ENCODE peak calls at places on chromosomes 3 and 15, in four cellular contexts. S, E, P and V are unnamed samples.
A peak's percentile ranks its signal among the peaks of the same experiment; 100 is the strongest.

GRCh38 chr3:105006164-105006563 is 360.5 kb upstream of the ALCAM start:
- DNase-seq in S (no peak), E (no peak), P (no peak), V (no peak)

GRCh38 chr3:171165499-171165921 is 139.0 kb upstream of the SLC2A2 start:
- DNase-seq in S (no peak), E (no peak), P (no peak), V (no peak)

GRCh38 chr3:102466001-102466400 is 31.2 kb downstream of the ZPLD1 start:
- DNase-seq in S (no peak), E (peak; percentile 28), P (no peak), V (no peak)

GRCh38 chr3:170585008-170585936 is 603 bp downstream of the SLC7A14 start:
- DNase-seq in S (no peak), E (peak; percentile 35), P (peak; percentile 11), V (no peak)

GRCh38 chr3:42711491-42712343 is 9.1 kb upstream of the HHATL start:
- DNase-seq in S (peak; percentile 12), E (peak; percentile 30), P (no peak), V (peak; percentile 6)

GRCh38 chr3:16927485-16927884 is 42.7 kb downstream of the PLCL2 start:
- DNase-seq in S (no peak), E (no peak), P (no peak), V (no peak)

GRCh38 chr3:27311400-27311799 is 57.8 kb downstream of the NEK10 start:
- DNase-seq in S (no peak), E (peak; percentile 98), P (peak; percentile 96), V (peak; percentile 97)

GRCh38 chr3:69433016-69433937 is 47.4 kb upstream of the FRMD4B start:
- DNase-seq in S (peak; percentile 29), E (no peak), P (peak; percentile 24), V (no peak)

GRCh38 chr3:155131104-155131503 is 51.0 kb downstream of the MME start:
- DNase-seq in S (no peak), E (peak; percentile 27), P (peak; percentile 92), V (peak; percentile 38)

GRCh38 chr15:80259942-80260510 is 8.0 kb upstream of the CTXND1 start:
- DNase-seq in S (no peak), E (no peak), P (no peak), V (no peak)

GRCh38 chr3:180181387-180181786 is 144.7 kb upstream of the PEX5L start:
- DNase-seq in S (no peak), E (peak; percentile 3), P (no peak), V (no peak)

GRCh38 chr3:122019493-122019892 is 2.6 kb downstream of the ILDR1 start:
- DNase-seq in S (no peak), E (no peak), P (no peak), V (no peak)

GRCh38 chr3:13263770-13264467 is 156.2 kb downstream of the NUP210 start:
- DNase-seq in S (no peak), E (no peak), P (no peak), V (no peak)

GRCh38 chr3:115680802-115681345 is 57.6 kb downstream of the GAP43 start:
- DNase-seq in S (no peak), E (no peak), P (no peak), V (peak; percentile 26)

GRCh38 chr15:69193948-69194827 is 33.8 kb downstream of the GLCE start:
- DNase-seq in S (no peak), E (peak; percentile 59), P (peak; percentile 75), V (peak; percentile 52)

GRCh38 chr3:71430941-71431552 is 152.5 kb downstream of the FOXP1 start:
- DNase-seq in S (no peak), E (peak; percentile 52), P (no peak), V (no peak)

GRCh38 chr3:33977227-33977626 is 178.8 kb downstream of the PDCD6IP start:
- DNase-seq in S (no peak), E (no peak), P (no peak), V (no peak)

GRCh38 chr15:63374686-63375520 is 6.7 kb downstream of the CA12 start:
- DNase-seq in S (peak; percentile 64), E (peak; percentile 70), P (peak; percentile 80), V (peak; percentile 74)